ENCODE peak calls at places on chromosomes 13 and 19, in six cellular contexts. D is left cardiac atrium; O is activated CD8-positive, alpha-beta memory T cell treated with anti-CD3 and anti-CD28 coated beads, Interleukin-2, amount 10 ng/mL, durations not matched to agents 7 days and 5 days; A is heart left ventricle; B is CD8-positive, alpha-beta T cell; Q is stimulated activated naive CD8-positive, alpha-beta T cell treated with anti-CD3 and anti-CD28 coated beads, Interleukin-15, Interleukin-2, amounts not matched to agents 100 U/mL and 50 U/mL, for 24 hours. X is an unnamed sample.

GRCh38 chr13:41648314-41648935 is 191.1 kb downstream of the RGCC start:
- ATAC-seq in Q (no peak), O (no peak), D (no peak), B (no peak), A (no peak), X (no peak)

GRCh38 chr19:1975081-1975480 is 34.1 kb downstream of the CSNK1G2 start:
- ATAC-seq in B (no peak), Q (no peak), D (no peak), O (no peak), A (no peak), X (no peak)

GRCh38 chr13:102873653-102874052 is 27.8 kb downstream of the ERCC5 start:
- ATAC-seq in B (no peak), O (peak; percentile 43), D (no peak), Q (peak; percentile 86), A (no peak), X (peak; percentile 77)

GRCh38 chr19:41307090-41307875 is 2.7 kb upstream of the CCDC97 start:
- ATAC-seq in Q (no peak), D (no peak), B (no peak), A (no peak), O (no peak), X (no peak)

GRCh38 chr19:9474975-9475374 is 23.4 kb downstream of the ZNF560 start:
- ATAC-seq in Q (no peak), A (no peak), B (no peak), O (no peak), D (no peak), X (no peak)

GRCh38 chr19:10968527-10969081 is 7.8 kb downstream of the SMARCA4 start:
- ATAC-seq in Q (no peak), B (no peak), A (no peak), D (no peak), O (no peak), X (no peak)

GRCh38 chr19:3202346-3202745 is 16.6 kb downstream of the NCLN start:
- ATAC-seq in D (no peak), Q (no peak), O (no peak), A (no peak), B (no peak), X (no peak)

GRCh38 chr19:8363803-8364771 is at the start of gene ANGPTL4:
- ATAC-seq in O (peak; percentile 82), B (peak; percentile 67), A (peak; percentile 63), Q (peak; percentile 80), D (peak; percentile 64), X (peak; percentile 62)

GRCh38 chr19:8361921-8362793 is 1.8 kb upstream of the ANGPTL4 start:
- ATAC-seq in D (peak; percentile 79), O (no peak), B (no peak), Q (peak; percentile 53), A (peak; percentile 73), X (peak; percentile 38)

GRCh38 chr19:2477141-2477710 is 1.3 kb downstream of the GADD45B start:
- ATAC-seq in Q (no peak), D (peak; percentile 1), A (peak; percentile 1), O (peak; percentile 3), B (no peak), X (no peak)

GRCh38 chr19:33227242-33227650 is 1.6 kb upstream of the SLC7A10 start:
- ATAC-seq in A (no peak), O (no peak), D (peak; percentile 56), B (no peak), Q (no peak), X (no peak)